ENCODE peak calls at places on chromosomes 6 and 20, in nine cellular contexts. D is ACHN; H is EH; I is HT-29; F is stimulated activated naive CD8-positive, alpha-beta T cell treated with anti-CD3 and anti-CD28 coated beads, Interleukin-15, Interleukin-2, amounts not matched to agents 100 U/mL and 50 U/mL, for 24 hours; S is HS-5; E is central memory CD8-positive, alpha-beta T cell; Z is RWPE2; L is heart right ventricle. Y is an unnamed sample.

GRCh38 chr20:37911262-37911661 is 8.3 kb downstream of the VSTM2L start:
- DNase-seq in H (no peak), D (no peak), L (no peak), F (no peak), S (no peak), I (no peak), Z (no peak), E (no peak), Y (no peak)

GRCh38 chr6:155352812-155353211 is 38.5 kb upstream of the TFB1M start:
- DNase-seq in E (no peak), I (no peak), L (no peak), D (no peak), S (no peak), H (peak), Z (no peak), F (no peak), Y (no peak)

GRCh38 chr6:30599625-30600324 is 17.3 kb downstream of the PPP1R10 start:
- DNase-seq in I (no peak), F (no peak), L (no peak), D (no peak), H (no peak), E (no peak), Z (no peak), S (no peak), Y (no peak)

GRCh38 chr6:128065072-128065471 is 164.2 kb upstream of the THEMIS start:
- DNase-seq in F (no peak), D (no peak), I (no peak), L (no peak), E (no peak), Z (no peak), H (no peak), S (no peak), Y (no peak)

GRCh38 chr6:40700006-40700405 is 112.8 kb upstream of the LRFN2 start:
- DNase-seq in E (no peak), F (no peak), L (no peak), I (no peak), H (no peak), D (no peak), Z (no peak), S (no peak), Y (no peak)

GRCh38 chr6:47651505-47651944 is 46.9 kb upstream of the ADGRF4 start:
- DNase-seq in I (no peak), Z (no peak), F (no peak), D (peak), L (no peak), H (peak), E (no peak), S (peak), Y (no peak)

GRCh38 chr6:154403803-154404202 is 47.2 kb upstream of the IPCEF1 start:
- DNase-seq in S (no peak), Z (no peak), D (peak), L (peak), F (no peak), E (no peak), I (peak), H (peak), Y (peak)

GRCh38 chr6:160013987-160014868 is 45.3 kb downstream of the IGF2R start:
- DNase-seq in Z (no peak), E (no peak), S (no peak), L (no peak), F (no peak), D (peak), H (peak), I (no peak), Y (no peak)

GRCh38 chr6:41935190-41935569 is 6.4 kb downstream of the CCND3 start:
- DNase-seq in Z (no peak), D (no peak), F (no peak), E (no peak), H (no peak), L (no peak), I (no peak), S (no peak), Y (no peak)

GRCh38 chr20:24580006-24580405 is 110.6 kb downstream of the SYNDIG1 start:
- DNase-seq in S (no peak), E (no peak), L (no peak), I (no peak), Z (no peak), F (no peak), H (no peak), D (no peak), Y (no peak)

GRCh38 chr6:149964243-149965190 is 774 bp downstream of the ULBP1 start:
- DNase-seq in H (peak), Z (no peak), E (no peak), F (peak), L (no peak), I (no peak), S (no peak), D (no peak), Y (no peak)

GRCh38 chr6:128807577-128807976 is 75.4 kb upstream of the LAMA2 start:
- DNase-seq in L (no peak), F (no peak), D (peak), E (no peak), H (peak), S (peak), Z (no peak), I (peak), Y (no peak)

GRCh38 chr6:137783640-137784198 is 83.3 kb upstream of the TNFAIP3 start:
- DNase-seq in Z (no peak), L (no peak), D (no peak), E (no peak), F (no peak), H (peak), I (no peak), S (no peak), Y (no peak)

GRCh38 chr6:31966506-31966905 is 5.4 kb downstream of the DXO start:
- DNase-seq in H (no peak), E (no peak), I (no peak), Z (no peak), S (no peak), D (no peak), L (no peak), F (no peak), Y (no peak)

GRCh38 chr6:22694092-22694724 is 124.8 kb downstream of the HDGFL1 start:
- DNase-seq in E (no peak), L (no peak), Z (no peak), H (no peak), F (no peak), S (no peak), I (no peak), D (no peak), Y (no peak)